ENCODE peak calls at places on chromosome 3, in seven cellular contexts. F is activated T-helper 1 cell treated with anti-CD3 and anti-CD28 coated beads, Interleukin-12 subunit alpha, Interleukin-12 subunit beta, Interleukin-2, Interleukin-4 antibody, amounts not matched to agents 30 ng/mL and 10 ng/mL and 1 ng/mL, durations not matched to agents 14 hours and 24 hours and 36 hours; U is aorta; G is AG20443; J is nephron progenitor cell; P is stimulated activated naive CD8-positive, alpha-beta T cell treated with anti-CD3 and anti-CD28 coated beads, Interleukin-15, amount 100 ng/mL, for 72 hours; B is NCI-H345. W is an unnamed sample.

GRCh38 chr3:31699309-31699953 is 166.7 kb downstream of the STT3B start:
- DNase-seq in F (no peak), U (no peak), G (no peak), J (no peak), P (no peak), B (no peak), W (no peak)

GRCh38 chr3:31077021-31077601 is 182.7 kb upstream of the GADL1 start:
- DNase-seq in F (peak; percentile 35), U (no peak), G (peak; percentile 81), J (no peak), P (peak; percentile 54), B (no peak), W (no peak)

GRCh38 chr3:143525408-143525807 is 322.9 kb downstream of the SLC9A9 start:
- DNase-seq in F (no peak), U (no peak), G (peak; percentile 22), J (no peak), P (no peak), B (no peak), W (no peak)

GRCh38 chr3:195616681-195617080 is 32.9 kb upstream of the APOD start:
- DNase-seq in F (no peak), U (no peak), G (no peak), J (no peak), P (no peak), B (no peak), W (no peak)

GRCh38 chr3:56125358-56126005 is 342.8 kb downstream of the ERC2 start:
- DNase-seq in F (no peak), U (no peak), G (peak; percentile 70), J (no peak), P (no peak), B (no peak), W (no peak)

GRCh38 chr3:29764603-29765254 is 483.9 kb downstream of the RBMS3 start:
- DNase-seq in F (no peak), U (no peak), G (peak; percentile 39), J (no peak), P (no peak), B (no peak), W (no peak)

GRCh38 chr3:52022323-52023100 is 26.8 kb upstream of the RPL29 start:
- DNase-seq in F (no peak), U (peak; percentile 85), G (peak; percentile 71), J (peak; percentile 70), P (no peak), B (peak; percentile 28), W (no peak)

GRCh38 chr3:141227752-141228151 is 3.9 kb upstream of the PXYLP1 start:
- DNase-seq in F (no peak), U (no peak), G (no peak), J (no peak), P (no peak), B (no peak), W (no peak)

GRCh38 chr3:25567390-25567789 is 97.3 kb downstream of the TOP2B start:
- DNase-seq in F (no peak), U (no peak), G (no peak), J (no peak), P (no peak), B (no peak), W (no peak)

GRCh38 chr3:184011230-184011876 is 6.3 kb downstream of the ABCC5 start:
- DNase-seq in F (no peak), U (no peak), G (no peak), J (no peak), P (no peak), B (no peak), W (no peak)

GRCh38 chr3:66104535-66104934 is 65.8 kb upstream of the MAGI1 start:
- DNase-seq in F (no peak), U (no peak), G (no peak), J (no peak), P (no peak), B (no peak), W (no peak)

GRCh38 chr3:64161481-64161952 is 63.7 kb downstream of the PRICKLE2 start:
- DNase-seq in F (no peak), U (no peak), G (no peak), J (no peak), P (no peak), B (no peak), W (no peak)

GRCh38 chr3:14858105-14858504 is 39.3 kb downstream of the FGD5 start:
- DNase-seq in F (no peak), U (peak; percentile 1), G (no peak), J (no peak), P (no peak), B (no peak), W (no peak)

GRCh38 chr3:129501630-129502029 is 26.8 kb upstream of the RHO start:
- DNase-seq in F (no peak), U (no peak), G (no peak), J (no peak), P (no peak), B (no peak), W (no peak)

GRCh38 chr3:542030-542429 is 345.5 kb downstream of the CHL1 start:
- DNase-seq in F (no peak), U (no peak), G (no peak), J (no peak), P (no peak), B (no peak), W (no peak)

GRCh38 chr3:1007890-1008289 is 84.9 kb upstream of the CNTN6 start:
- DNase-seq in F (no peak), U (no peak), G (no peak), J (no peak), P (no peak), B (no peak), W (no peak)

GRCh38 chr3:76065975-76066374 is 280.6 kb upstream of the ZNF717 start:
- DNase-seq in F (no peak), U (no peak), G (no peak), J (no peak), P (no peak), B (no peak), W (no peak)

GRCh38 chr3:126852536-126852935 is 130.4 kb upstream of the PLXNA1 start:
- DNase-seq in F (no peak), U (no peak), G (no peak), J (no peak), P (no peak), B (no peak), W (no peak)

GRCh38 chr3:32176989-32177701 is 61.3 kb upstream of the CMTM8 start:
- DNase-seq in F (peak; percentile 52), U (no peak), G (peak; percentile 33), J (peak; percentile 60), P (peak; percentile 64), B (peak; percentile 43), W (peak; percentile 11)

W was measured in effector CD8-positive, alpha-beta T cell.